ENCODE peak calls at places on chromosome 11, in four cellular contexts. V is Daoy; X is hippocampal formation; N is naive thymus-derived CD8-positive, alpha-beta T cell. L is an unnamed sample.

GRCh38 chr11:29780756-29781155 is 236.1 kb downstream of the KCNA4 start:
- DNase-seq in V (no peak), N (no peak), X (no peak), L (no peak)

GRCh38 chr11:8754241-8754640 is 71.6 kb downstream of the RPL27A start:
- DNase-seq in N (no peak), V (no peak), X (no peak), L (no peak)

GRCh38 chr11:17991799-17992433 is 20.9 kb downstream of the SERGEF start:
- DNase-seq in V (peak; percentile 31), X (peak; percentile 45), N (peak; percentile 30), L (peak; percentile 65)

GRCh38 chr11:68806931-68807844 is 34.5 kb downstream of the CPT1A start:
- DNase-seq in V (peak; percentile 38), X (no peak), N (no peak), L (no peak)

GRCh38 chr11:33262016-33262638 is 4.9 kb downstream of the HIPK3 start:
- DNase-seq in V (no peak), X (no peak), N (no peak), L (no peak)

GRCh38 chr11:45593992-45594391 is 71.4 kb downstream of the CHST1 start:
- DNase-seq in V (no peak), N (no peak), X (no peak), L (peak; percentile 49)

GRCh38 chr11:67301951-67302516 is 1.3 kb upstream of the SSH3 start:
- DNase-seq in N (no peak), X (no peak), V (no peak), L (no peak)

GRCh38 chr11:75369846-75370245 is 18.4 kb upstream of the ARRB1 start:
- DNase-seq in V (no peak), N (no peak), X (peak; percentile 17), L (no peak)

GRCh38 chr11:66048525-66049313 is at the start of gene GAL3ST3:
- DNase-seq in X (no peak), N (no peak), V (no peak), L (no peak)

GRCh38 chr11:35771722-35772121 is 109.1 kb downstream of the TRIM44 start:
- DNase-seq in V (no peak), X (no peak), N (no peak), L (no peak)

GRCh38 chr11:111785886-111786412 is 19.8 kb upstream of the PPP2R1B start:
- DNase-seq in N (no peak), V (no peak), X (no peak), L (no peak)

GRCh38 chr11:11876458-11876857 is 34.7 kb downstream of the USP47 start:
- DNase-seq in V (peak; percentile 18), X (no peak), N (no peak), L (no peak)

GRCh38 chr11:96426356-96427103 is 36.7 kb downstream of the JRKL start:
- DNase-seq in V (peak; percentile 23), N (no peak), X (peak; percentile 40), L (peak; percentile 10)

GRCh38 chr11:105168457-105168856 is 28.9 kb upstream of the CARD18 start:
- DNase-seq in N (no peak), V (peak; percentile 13), X (no peak), L (no peak)

L was measured in A549.